ENCODE peak calls at places on chromosomes 12 and 14, in four cellular contexts. One of them, this sample, is unnamed.

GRCh38 chr14:92415969-92416368 is 93.0 kb downstream of the SLC24A4 start:
- DNase-seq in PC-3: no peak
- DNase-seq in tibial artery: no peak
- DNase-seq in RWPE2: no peak
- DNase-seq in this sample: no peak

GRCh38 chr14:23164250-23164649 is 19.2 kb downstream of the SLC7A8 start:
- DNase-seq in tibial artery: no peak
- DNase-seq in RWPE2: no peak
- DNase-seq in PC-3: no peak
- DNase-seq in this sample: no peak

GRCh38 chr14:92603309-92604257 is 90.0 kb downstream of the RIN3 start:
- DNase-seq in tibial artery: peak
- DNase-seq in RWPE2: no peak
- DNase-seq in PC-3: peak
- DNase-seq in this sample: peak

GRCh38 chr14:80316426-80316825 is 105.1 kb upstream of the DIO2 start:
- DNase-seq in PC-3: no peak
- DNase-seq in RWPE2: no peak
- DNase-seq in tibial artery: no peak
- DNase-seq in this sample: no peak

GRCh38 chr14:80208426-80208950 is 2.8 kb downstream of the DIO2 start:
- DNase-seq in RWPE2: no peak
- DNase-seq in PC-3: no peak
- DNase-seq in tibial artery: no peak
- DNase-seq in this sample: no peak

GRCh38 chr12:48002773-48003218 is 1.5 kb downstream of the COL2A1 start:
- DNase-seq in RWPE2: no peak
- DNase-seq in tibial artery: no peak
- DNase-seq in PC-3: peak
- DNase-seq in this sample: no peak

GRCh38 chr12:113397497-113398197 is 6.0 kb downstream of the SDS start:
- DNase-seq in PC-3: no peak
- DNase-seq in tibial artery: no peak
- DNase-seq in RWPE2: no peak
- DNase-seq in this sample: no peak

GRCh38 chr12:20426191-20426590 is 57.9 kb downstream of the PDE3A start:
- DNase-seq in tibial artery: peak
- DNase-seq in RWPE2: no peak
- DNase-seq in PC-3: no peak
- DNase-seq in this sample: peak

GRCh38 chr14:96741151-96741977 is 55.8 kb upstream of the VRK1 start:
- DNase-seq in PC-3: peak
- DNase-seq in RWPE2: peak
- DNase-seq in tibial artery: no peak
- DNase-seq in this sample: no peak

GRCh38 chr14:102182190-102182589 is 42.5 kb downstream of the WDR20 start:
- DNase-seq in RWPE2: no peak
- DNase-seq in PC-3: peak
- DNase-seq in tibial artery: no peak
- DNase-seq in this sample: no peak
- H3K27ac ChIP-seq in RWPE2: no peak
- H3K27ac ChIP-seq in PC-3: no peak
- H3K27ac ChIP-seq in tibial artery: no peak
- H3K27ac ChIP-seq in this sample: no peak

DNA sequence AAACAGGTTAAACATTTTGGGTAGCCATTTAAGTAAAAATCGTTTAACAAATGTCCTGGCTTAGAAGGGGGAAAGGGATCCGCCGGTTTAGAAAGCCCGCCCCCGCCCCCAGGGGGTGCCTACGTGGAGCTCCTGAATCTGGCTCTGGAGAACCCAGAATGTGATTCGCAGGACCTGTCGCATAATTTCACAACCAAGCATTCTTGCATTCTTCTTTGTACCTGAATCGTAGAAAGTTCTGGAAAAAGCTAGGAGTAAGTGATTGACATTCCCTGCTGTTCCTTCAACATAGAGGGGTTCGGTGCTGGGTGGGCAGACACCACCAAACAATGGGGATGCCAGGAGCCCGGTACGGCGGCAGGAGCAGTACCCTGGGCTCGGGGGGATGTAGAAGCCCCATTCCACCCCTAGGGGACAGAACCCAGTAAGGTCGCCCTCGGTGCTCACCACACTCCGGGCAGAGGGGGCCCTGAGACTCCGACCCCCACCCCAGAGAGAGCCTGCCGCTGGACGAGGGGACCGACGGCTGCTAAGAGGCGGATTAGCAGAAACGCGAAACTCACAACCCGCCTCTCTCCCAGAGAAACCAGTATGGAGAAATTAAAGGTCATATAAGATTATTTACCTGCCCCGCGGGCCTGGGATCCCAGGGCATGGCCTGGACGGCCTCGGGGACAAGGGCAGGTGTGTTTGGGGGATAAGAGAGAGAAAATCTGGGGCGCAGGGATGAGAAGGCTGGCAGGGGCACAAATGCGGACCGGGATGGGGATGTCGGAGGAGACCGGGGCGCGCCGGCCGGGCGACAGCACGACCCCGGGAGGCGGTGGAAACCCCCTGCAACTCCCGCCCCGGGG is 547 bp downstream of the CSRP2 start:
- DNase-seq in tibial artery: no peak
- DNase-seq in RWPE2: no peak
- DNase-seq in PC-3: peak
- DNase-seq in this sample: no peak
- H3K4me3 ChIP-seq in tibial artery: peak
- H3K4me3 ChIP-seq in RWPE2: peak
- H3K4me3 ChIP-seq in PC-3: peak
- H3K4me3 ChIP-seq in this sample: peak

GRCh38 chr14:74508292-74508731 is 14.7 kb downstream of the ISCA2 start:
- DNase-seq in tibial artery: peak
- DNase-seq in RWPE2: peak
- DNase-seq in PC-3: peak
- DNase-seq in this sample: peak
- TF ChIP-seq CTCF in tibial artery: no peak
- TF ChIP-seq CTCF in RWPE2: peak
- TF ChIP-seq CTCF in PC-3: peak
- TF ChIP-seq CTCF in this sample: no peak

DNA sequence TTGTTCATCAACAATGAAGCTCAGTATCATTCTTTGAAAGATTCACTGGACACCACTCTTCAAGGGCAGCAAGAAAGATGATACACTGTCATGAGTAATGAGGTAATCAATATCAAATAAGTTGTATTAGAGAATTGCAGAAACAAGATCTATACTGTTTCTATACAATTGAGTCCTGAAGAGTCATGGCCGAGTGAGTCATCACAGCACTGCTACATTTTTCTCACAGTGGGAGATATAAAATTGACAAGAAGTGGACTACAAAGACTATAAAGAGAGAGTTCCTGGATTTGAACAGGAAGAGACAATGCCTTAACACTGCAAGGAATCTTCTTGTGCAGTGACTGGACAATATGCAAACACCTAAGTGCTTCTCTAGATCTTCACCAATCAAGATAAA is 183.5 kb upstream of the KRR1 start:
- DNase-seq in RWPE2: no peak
- DNase-seq in PC-3: peak
- DNase-seq in tibial artery: no peak
- DNase-seq in this sample: no peak
- H3K27ac ChIP-seq in RWPE2: peak
- H3K27ac ChIP-seq in PC-3: no peak
- H3K27ac ChIP-seq in tibial artery: no peak
- H3K27ac ChIP-seq in this sample: no peak

GRCh38 chr12:98699568-98699967 is 54.5 kb downstream of the APAF1 start:
- DNase-seq in PC-3: no peak
- DNase-seq in tibial artery: no peak
- DNase-seq in RWPE2: no peak
- DNase-seq in this sample: no peak
- H3K4me3 ChIP-seq in PC-3: no peak
- H3K4me3 ChIP-seq in tibial artery: no peak
- H3K4me3 ChIP-seq in RWPE2: no peak
- H3K4me3 ChIP-seq in this sample: no peak

GRCh38 chr14:46582826-46583225 is 68.8 kb downstream of the RPL10L start:
- DNase-seq in RWPE2: no peak
- DNase-seq in tibial artery: no peak
- DNase-seq in PC-3: no peak
- DNase-seq in this sample: no peak

DNA sequence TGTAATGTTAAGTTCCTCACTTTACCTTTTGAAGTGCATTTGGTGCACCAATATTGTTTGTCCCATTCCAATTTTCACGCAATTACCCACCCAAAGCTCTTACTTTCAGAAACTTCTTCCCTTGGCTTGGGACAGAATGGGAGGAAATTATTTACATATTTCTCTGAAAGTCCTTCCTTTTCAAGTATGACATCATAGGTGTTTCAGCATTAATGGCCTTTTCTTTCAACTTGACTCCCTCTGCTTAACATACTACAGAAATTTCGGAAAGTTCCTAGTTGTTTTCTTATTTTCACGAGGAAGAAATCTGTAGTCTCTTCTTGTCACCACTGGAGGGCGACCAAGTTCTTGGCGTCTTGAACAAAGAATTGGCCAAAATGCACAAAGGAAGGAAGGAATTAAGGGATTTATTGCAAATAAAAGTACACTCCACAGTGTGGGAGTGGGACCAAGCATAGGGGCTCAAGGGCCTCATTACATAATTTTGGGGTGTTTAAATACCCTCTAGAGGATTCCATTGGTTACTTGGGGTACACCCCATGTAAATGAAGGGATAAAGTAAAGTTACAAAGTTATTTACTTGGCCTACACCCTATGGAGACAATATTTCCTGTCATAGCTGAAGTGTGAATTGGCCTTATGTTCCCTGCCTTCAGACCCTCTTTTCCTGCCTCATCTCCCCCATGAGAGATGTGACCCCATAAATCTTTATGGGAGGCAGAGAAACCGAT is 70.5 kb downstream of the RPL10L start:
- DNase-seq in RWPE2: no peak
- DNase-seq in PC-3: peak
- DNase-seq in tibial artery: no peak
- DNase-seq in this sample: no peak
- TF ChIP-seq CTCF in RWPE2: peak
- TF ChIP-seq CTCF in PC-3: peak
- TF ChIP-seq CTCF in tibial artery: no peak
- TF ChIP-seq CTCF in this sample: no peak

GRCh38 chr12:85803231-85803630 is 33.0 kb downstream of the RASSF9 start:
- DNase-seq in RWPE2: no peak
- DNase-seq in tibial artery: no peak
- DNase-seq in PC-3: no peak
- DNase-seq in this sample: no peak
- H3K27ac ChIP-seq in RWPE2: no peak
- H3K27ac ChIP-seq in tibial artery: no peak
- H3K27ac ChIP-seq in PC-3: no peak
- H3K27ac ChIP-seq in this sample: no peak

This sample was measured in coronary artery.